ENCODE peak calls at places on chromosome 4, in ten cellular contexts. One of them, this sample, is unnamed.

GRCh38 chr4:10082047-10082446 is 34.6 kb downstream of the WDR1 start:
- DNase-seq in neural crest cell: no peak
- DNase-seq in activated naive CD4-positive, alpha-beta T cell treated with anti-CD3 and anti-CD28 coated beads, Interleukin-2, amount 50 U/mL, for 72 hours: no peak
- DNase-seq in tibial artery: peak
- DNase-seq in CD4-positive, alpha-beta memory T cell: no peak
- DNase-seq in coronary artery: peak
- DNase-seq in activated CD4-positive, alpha-beta T cell treated with anti-CD3 and anti-CD28 coated beads for 24 hours: no peak
- DNase-seq in mesenchymal stem cell: no peak
- DNase-seq in aorta: no peak
- DNase-seq in AG08395: no peak
- DNase-seq in this sample: no peak

GRCh38 chr4:82802906-82803305 is 4.3 kb upstream of the SCD5 start:
- DNase-seq in mesenchymal stem cell: no peak
- DNase-seq in CD4-positive, alpha-beta memory T cell: no peak
- DNase-seq in tibial artery: no peak
- DNase-seq in aorta: no peak
- DNase-seq in coronary artery: no peak
- DNase-seq in activated CD4-positive, alpha-beta T cell treated with anti-CD3 and anti-CD28 coated beads for 24 hours: no peak
- DNase-seq in AG08395: no peak
- DNase-seq in neural crest cell: no peak
- DNase-seq in activated naive CD4-positive, alpha-beta T cell treated with anti-CD3 and anti-CD28 coated beads, Interleukin-2, amount 50 U/mL, for 72 hours: no peak
- DNase-seq in this sample: no peak

GRCh38 chr4:114161809-114162208 is 182.4 kb upstream of the ARSJ start:
- DNase-seq in AG08395: no peak
- DNase-seq in CD4-positive, alpha-beta memory T cell: no peak
- DNase-seq in neural crest cell: no peak
- DNase-seq in coronary artery: no peak
- DNase-seq in activated CD4-positive, alpha-beta T cell treated with anti-CD3 and anti-CD28 coated beads for 24 hours: no peak
- DNase-seq in aorta: no peak
- DNase-seq in tibial artery: no peak
- DNase-seq in mesenchymal stem cell: no peak
- DNase-seq in activated naive CD4-positive, alpha-beta T cell treated with anti-CD3 and anti-CD28 coated beads, Interleukin-2, amount 50 U/mL, for 72 hours: no peak
- DNase-seq in this sample: no peak

GRCh38 chr4:79848329-79848728 is 224.7 kb downstream of the ANTXR2 start:
- DNase-seq in mesenchymal stem cell: no peak
- DNase-seq in CD4-positive, alpha-beta memory T cell: no peak
- DNase-seq in activated naive CD4-positive, alpha-beta T cell treated with anti-CD3 and anti-CD28 coated beads, Interleukin-2, amount 50 U/mL, for 72 hours: no peak
- DNase-seq in tibial artery: no peak
- DNase-seq in activated CD4-positive, alpha-beta T cell treated with anti-CD3 and anti-CD28 coated beads for 24 hours: no peak
- DNase-seq in neural crest cell: no peak
- DNase-seq in coronary artery: no peak
- DNase-seq in aorta: no peak
- DNase-seq in AG08395: no peak
- DNase-seq in this sample: peak

GRCh38 chr4:185592845-185593488 is 57.7 kb upstream of the PDLIM3 start:
- DNase-seq in coronary artery: no peak
- DNase-seq in tibial artery: no peak
- DNase-seq in AG08395: no peak
- DNase-seq in mesenchymal stem cell: peak
- DNase-seq in neural crest cell: no peak
- DNase-seq in activated naive CD4-positive, alpha-beta T cell treated with anti-CD3 and anti-CD28 coated beads, Interleukin-2, amount 50 U/mL, for 72 hours: no peak
- DNase-seq in CD4-positive, alpha-beta memory T cell: no peak
- DNase-seq in aorta: no peak
- DNase-seq in activated CD4-positive, alpha-beta T cell treated with anti-CD3 and anti-CD28 coated beads for 24 hours: no peak
- DNase-seq in this sample: no peak

GRCh38 chr4:188106454-188106853 is 2.9 kb downstream of the TRIML2 start:
- DNase-seq in coronary artery: no peak
- DNase-seq in activated CD4-positive, alpha-beta T cell treated with anti-CD3 and anti-CD28 coated beads for 24 hours: no peak
- DNase-seq in mesenchymal stem cell: no peak
- DNase-seq in AG08395: no peak
- DNase-seq in tibial artery: no peak
- DNase-seq in aorta: no peak
- DNase-seq in neural crest cell: no peak
- DNase-seq in CD4-positive, alpha-beta memory T cell: no peak
- DNase-seq in activated naive CD4-positive, alpha-beta T cell treated with anti-CD3 and anti-CD28 coated beads, Interleukin-2, amount 50 U/mL, for 72 hours: no peak
- DNase-seq in this sample: no peak

GRCh38 chr4:6329478-6330383 is 60.1 kb downstream of the WFS1 start:
- DNase-seq in activated naive CD4-positive, alpha-beta T cell treated with anti-CD3 and anti-CD28 coated beads, Interleukin-2, amount 50 U/mL, for 72 hours: no peak
- DNase-seq in neural crest cell: no peak
- DNase-seq in AG08395: no peak
- DNase-seq in aorta: no peak
- DNase-seq in activated CD4-positive, alpha-beta T cell treated with anti-CD3 and anti-CD28 coated beads for 24 hours: no peak
- DNase-seq in coronary artery: no peak
- DNase-seq in mesenchymal stem cell: no peak
- DNase-seq in tibial artery: no peak
- DNase-seq in CD4-positive, alpha-beta memory T cell: no peak
- DNase-seq in this sample: no peak

GRCh38 chr4:109440948-109441347 is 7.3 kb downstream of the SEC24B start:
- DNase-seq in coronary artery: no peak
- DNase-seq in aorta: no peak
- DNase-seq in neural crest cell: no peak
- DNase-seq in AG08395: no peak
- DNase-seq in activated naive CD4-positive, alpha-beta T cell treated with anti-CD3 and anti-CD28 coated beads, Interleukin-2, amount 50 U/mL, for 72 hours: no peak
- DNase-seq in tibial artery: no peak
- DNase-seq in mesenchymal stem cell: peak
- DNase-seq in activated CD4-positive, alpha-beta T cell treated with anti-CD3 and anti-CD28 coated beads for 24 hours: no peak
- DNase-seq in CD4-positive, alpha-beta memory T cell: no peak
- DNase-seq in this sample: no peak

GRCh38 chr4:19514276-19515070 is 737.2 kb upstream of the SLIT2 start:
- DNase-seq in activated naive CD4-positive, alpha-beta T cell treated with anti-CD3 and anti-CD28 coated beads, Interleukin-2, amount 50 U/mL, for 72 hours: no peak
- DNase-seq in mesenchymal stem cell: no peak
- DNase-seq in activated CD4-positive, alpha-beta T cell treated with anti-CD3 and anti-CD28 coated beads for 24 hours: no peak
- DNase-seq in CD4-positive, alpha-beta memory T cell: no peak
- DNase-seq in coronary artery: no peak
- DNase-seq in aorta: no peak
- DNase-seq in tibial artery: no peak
- DNase-seq in neural crest cell: no peak
- DNase-seq in AG08395: no peak
- DNase-seq in this sample: no peak

GRCh38 chr4:114302472-114302871 is 296.1 kb upstream of the UGT8 start:
- DNase-seq in AG08395: peak
- DNase-seq in coronary artery: no peak
- DNase-seq in neural crest cell: no peak
- DNase-seq in CD4-positive, alpha-beta memory T cell: no peak
- DNase-seq in mesenchymal stem cell: no peak
- DNase-seq in activated CD4-positive, alpha-beta T cell treated with anti-CD3 and anti-CD28 coated beads for 24 hours: no peak
- DNase-seq in aorta: no peak
- DNase-seq in activated naive CD4-positive, alpha-beta T cell treated with anti-CD3 and anti-CD28 coated beads, Interleukin-2, amount 50 U/mL, for 72 hours: no peak
- DNase-seq in tibial artery: no peak
- DNase-seq in this sample: no peak

GRCh38 chr4:182874158-182874855 is 42.9 kb downstream of the DCTD start:
- DNase-seq in tibial artery: peak
- DNase-seq in AG08395: no peak
- DNase-seq in aorta: no peak
- DNase-seq in activated CD4-positive, alpha-beta T cell treated with anti-CD3 and anti-CD28 coated beads for 24 hours: no peak
- DNase-seq in CD4-positive, alpha-beta memory T cell: no peak
- DNase-seq in neural crest cell: no peak
- DNase-seq in activated naive CD4-positive, alpha-beta T cell treated with anti-CD3 and anti-CD28 coated beads, Interleukin-2, amount 50 U/mL, for 72 hours: no peak
- DNase-seq in coronary artery: no peak
- DNase-seq in mesenchymal stem cell: no peak
- DNase-seq in this sample: no peak

GRCh38 chr4:112765317-112765989 is 128.5 kb downstream of the LARP7 start:
- DNase-seq in coronary artery: no peak
- DNase-seq in activated CD4-positive, alpha-beta T cell treated with anti-CD3 and anti-CD28 coated beads for 24 hours: no peak
- DNase-seq in mesenchymal stem cell: peak
- DNase-seq in neural crest cell: no peak
- DNase-seq in tibial artery: no peak
- DNase-seq in aorta: no peak
- DNase-seq in AG08395: no peak
- DNase-seq in CD4-positive, alpha-beta memory T cell: no peak
- DNase-seq in activated naive CD4-positive, alpha-beta T cell treated with anti-CD3 and anti-CD28 coated beads, Interleukin-2, amount 50 U/mL, for 72 hours: no peak
- DNase-seq in this sample: peak

GRCh38 chr4:90209922-90210321 is 82.7 kb downstream of the CCSER1 start:
- DNase-seq in aorta: no peak
- DNase-seq in activated naive CD4-positive, alpha-beta T cell treated with anti-CD3 and anti-CD28 coated beads, Interleukin-2, amount 50 U/mL, for 72 hours: no peak
- DNase-seq in neural crest cell: no peak
- DNase-seq in AG08395: no peak
- DNase-seq in CD4-positive, alpha-beta memory T cell: no peak
- DNase-seq in tibial artery: no peak
- DNase-seq in coronary artery: no peak
- DNase-seq in mesenchymal stem cell: no peak
- DNase-seq in activated CD4-positive, alpha-beta T cell treated with anti-CD3 and anti-CD28 coated beads for 24 hours: no peak
- DNase-seq in this sample: peak

GRCh38 chr4:67437974-67438713 is 107.2 kb downstream of the CENPC start:
- DNase-seq in aorta: no peak
- DNase-seq in coronary artery: no peak
- DNase-seq in activated CD4-positive, alpha-beta T cell treated with anti-CD3 and anti-CD28 coated beads for 24 hours: no peak
- DNase-seq in AG08395: peak
- DNase-seq in tibial artery: no peak
- DNase-seq in neural crest cell: no peak
- DNase-seq in mesenchymal stem cell: peak
- DNase-seq in CD4-positive, alpha-beta memory T cell: no peak
- DNase-seq in activated naive CD4-positive, alpha-beta T cell treated with anti-CD3 and anti-CD28 coated beads, Interleukin-2, amount 50 U/mL, for 72 hours: no peak
- DNase-seq in this sample: peak

GRCh38 chr4:152956650-152957436 is 20.7 kb downstream of the FHDC1 start:
- DNase-seq in activated naive CD4-positive, alpha-beta T cell treated with anti-CD3 and anti-CD28 coated beads, Interleukin-2, amount 50 U/mL, for 72 hours: no peak
- DNase-seq in AG08395: no peak
- DNase-seq in tibial artery: no peak
- DNase-seq in aorta: no peak
- DNase-seq in coronary artery: no peak
- DNase-seq in CD4-positive, alpha-beta memory T cell: no peak
- DNase-seq in activated CD4-positive, alpha-beta T cell treated with anti-CD3 and anti-CD28 coated beads for 24 hours: no peak
- DNase-seq in neural crest cell: no peak
- DNase-seq in mesenchymal stem cell: peak
- DNase-seq in this sample: no peak

GRCh38 chr4:56276547-56276946 is 110.7 kb downstream of the AASDH start:
- DNase-seq in tibial artery: no peak
- DNase-seq in neural crest cell: no peak
- DNase-seq in aorta: no peak
- DNase-seq in coronary artery: no peak
- DNase-seq in activated naive CD4-positive, alpha-beta T cell treated with anti-CD3 and anti-CD28 coated beads, Interleukin-2, amount 50 U/mL, for 72 hours: no peak
- DNase-seq in activated CD4-positive, alpha-beta T cell treated with anti-CD3 and anti-CD28 coated beads for 24 hours: no peak
- DNase-seq in CD4-positive, alpha-beta memory T cell: no peak
- DNase-seq in AG08395: no peak
- DNase-seq in mesenchymal stem cell: no peak
- DNase-seq in this sample: no peak

GRCh38 chr4:90349632-90350031 is 222.4 kb downstream of the CCSER1 start:
- DNase-seq in activated CD4-positive, alpha-beta T cell treated with anti-CD3 and anti-CD28 coated beads for 24 hours: no peak
- DNase-seq in mesenchymal stem cell: no peak
- DNase-seq in aorta: no peak
- DNase-seq in activated naive CD4-positive, alpha-beta T cell treated with anti-CD3 and anti-CD28 coated beads, Interleukin-2, amount 50 U/mL, for 72 hours: no peak
- DNase-seq in neural crest cell: no peak
- DNase-seq in tibial artery: no peak
- DNase-seq in AG08395: no peak
- DNase-seq in coronary artery: no peak
- DNase-seq in CD4-positive, alpha-beta memory T cell: no peak
- DNase-seq in this sample: no peak

GRCh38 chr4:7394681-7395451 is 39.9 kb downstream of the PSAPL1 start:
- DNase-seq in CD4-positive, alpha-beta memory T cell: no peak
- DNase-seq in tibial artery: peak
- DNase-seq in activated naive CD4-positive, alpha-beta T cell treated with anti-CD3 and anti-CD28 coated beads, Interleukin-2, amount 50 U/mL, for 72 hours: no peak
- DNase-seq in neural crest cell: no peak
- DNase-seq in activated CD4-positive, alpha-beta T cell treated with anti-CD3 and anti-CD28 coated beads for 24 hours: no peak
- DNase-seq in coronary artery: peak
- DNase-seq in aorta: no peak
- DNase-seq in AG08395: no peak
- DNase-seq in mesenchymal stem cell: no peak
- DNase-seq in this sample: no peak

GRCh38 chr4:24104173-24104572 is 214.3 kb upstream of the PPARGC1A start:
- DNase-seq in tibial artery: no peak
- DNase-seq in activated CD4-positive, alpha-beta T cell treated with anti-CD3 and anti-CD28 coated beads for 24 hours: no peak
- DNase-seq in CD4-positive, alpha-beta memory T cell: no peak
- DNase-seq in neural crest cell: no peak
- DNase-seq in AG08395: no peak
- DNase-seq in coronary artery: no peak
- DNase-seq in activated naive CD4-positive, alpha-beta T cell treated with anti-CD3 and anti-CD28 coated beads, Interleukin-2, amount 50 U/mL, for 72 hours: no peak
- DNase-seq in aorta: no peak
- DNase-seq in mesenchymal stem cell: peak
- DNase-seq in this sample: no peak